ENCODE peak calls at places on chromosomes 5 and 9, in five cellular contexts. One of them, this sample, is unnamed. For H3K4me1, the result is how much of the 10 kb centered on the place peaks cover.

GRCh38 chr5:68652507-68652906 is 437.0 kb downstream of the PIK3R1 start:
- DNase-seq in IMR-90: no peak
- DNase-seq in cardiac muscle cell: no peak
- DNase-seq in heart right ventricle: no peak
- DNase-seq in GM12878: no peak
- DNase-seq in this sample: no peak

GRCh38 chr9:128160603-128160987 is 530 bp downstream of the BBLN start:
- DNase-seq in heart right ventricle: no peak
- DNase-seq in GM12878: no peak
- DNase-seq in IMR-90: peak
- DNase-seq in cardiac muscle cell: no peak
- DNase-seq in this sample: no peak

GRCh38 chr5:141908796-141909195 is 14.9 kb upstream of the DELE1 start:
- DNase-seq in GM12878: no peak
- DNase-seq in cardiac muscle cell: no peak
- DNase-seq in heart right ventricle: no peak
- DNase-seq in IMR-90: peak
- DNase-seq in this sample: no peak

GRCh38 chr5:75324791-75325190 is 12.2 kb upstream of the HMGCR start:
- DNase-seq in GM12878: no peak
- DNase-seq in cardiac muscle cell: no peak
- DNase-seq in IMR-90: no peak
- DNase-seq in heart right ventricle: no peak
- DNase-seq in this sample: no peak

GRCh38 chr5:101364469-101364868 is 461.4 kb upstream of the ST8SIA4 start:
- DNase-seq in heart right ventricle: no peak
- DNase-seq in GM12878: no peak
- DNase-seq in cardiac muscle cell: no peak
- DNase-seq in IMR-90: no peak
- DNase-seq in this sample: no peak

GRCh38 chr9:134650431-134651190 is 9.0 kb downstream of the COL5A1 start:
- DNase-seq in IMR-90: no peak
- DNase-seq in heart right ventricle: no peak
- DNase-seq in GM12878: no peak
- DNase-seq in cardiac muscle cell: no peak
- DNase-seq in this sample: peak

GRCh38 chr9:22211588-22212360 is 202.7 kb upstream of the CDKN2B start:
- DNase-seq in heart right ventricle: no peak
- DNase-seq in IMR-90: peak
- DNase-seq in cardiac muscle cell: no peak
- DNase-seq in GM12878: no peak
- DNase-seq in this sample: no peak

GRCh38 chr9:935348-935965 is 41.0 kb upstream of the DMRT3 start:
- DNase-seq in cardiac muscle cell: peak
- DNase-seq in heart right ventricle: no peak
- DNase-seq in GM12878: no peak
- DNase-seq in IMR-90: peak
- DNase-seq in this sample: no peak

GRCh38 chr5:181205402-181205734 is 372 bp upstream of the TRIM7 start:
- DNase-seq in cardiac muscle cell: peak
- DNase-seq in heart right ventricle: no peak
- DNase-seq in IMR-90: no peak
- DNase-seq in GM12878: no peak
- DNase-seq in this sample: no peak

GRCh38 chr5:78778538-78778937 is 130.0 kb upstream of the LHFPL2 start:
- DNase-seq in GM12878: no peak
- DNase-seq in heart right ventricle: no peak
- DNase-seq in cardiac muscle cell: no peak
- DNase-seq in IMR-90: peak
- DNase-seq in this sample: no peak

GRCh38 chr9:18636781-18637180 is 162.8 kb downstream of the ADAMTSL1 start:
- DNase-seq in GM12878: no peak
- DNase-seq in IMR-90: no peak
- DNase-seq in cardiac muscle cell: no peak
- DNase-seq in heart right ventricle: no peak
- DNase-seq in this sample: no peak

GRCh38 chr9:18632624-18633407 is 158.9 kb downstream of the ADAMTSL1 start:
- DNase-seq in cardiac muscle cell: no peak
- DNase-seq in GM12878: no peak
- DNase-seq in heart right ventricle: peak
- DNase-seq in IMR-90: peak
- DNase-seq in this sample: no peak

GRCh38 chr9:18638448-18639249 is 164.7 kb downstream of the ADAMTSL1 start:
- DNase-seq in GM12878: no peak
- DNase-seq in cardiac muscle cell: no peak
- DNase-seq in heart right ventricle: no peak
- DNase-seq in IMR-90: peak
- DNase-seq in this sample: no peak
- H3K27ac ChIP-seq in GM12878: no peak
- H3K27ac ChIP-seq in cardiac muscle cell: no peak
- H3K27ac ChIP-seq in heart right ventricle: no peak
- H3K27ac ChIP-seq in IMR-90: peak
- H3K27ac ChIP-seq in this sample: no peak

DNA sequence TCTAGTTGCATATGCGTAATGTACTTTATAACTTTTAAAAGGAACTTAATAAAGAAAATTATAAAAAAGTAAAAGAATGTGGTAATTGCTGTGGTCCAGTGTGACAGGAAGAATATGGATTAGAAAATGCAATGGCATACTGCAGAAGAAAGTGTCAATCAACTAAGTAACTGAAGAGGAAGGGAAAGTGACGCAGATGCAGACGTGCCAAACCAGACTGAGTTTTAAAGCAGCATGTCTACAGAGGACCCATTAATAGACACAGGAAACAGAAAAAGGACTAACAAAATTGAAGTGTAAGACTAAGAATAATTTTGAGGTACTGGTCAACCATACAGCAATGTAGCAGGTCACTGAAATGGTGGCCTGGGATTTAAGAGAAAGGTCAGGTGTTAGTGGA is 73.3 kb downstream of the DPYSL3 start:
- DNase-seq in IMR-90: no peak
- DNase-seq in GM12878: no peak
- DNase-seq in cardiac muscle cell: no peak
- DNase-seq in heart right ventricle: no peak
- DNase-seq in this sample: no peak
- H3K4me1 ChIP-seq in IMR-90: under half
- H3K4me1 ChIP-seq in GM12878: under half
- H3K4me1 ChIP-seq in cardiac muscle cell: half or more
- H3K4me1 ChIP-seq in heart right ventricle: half or more
- H3K4me1 ChIP-seq in this sample: under half

DNA sequence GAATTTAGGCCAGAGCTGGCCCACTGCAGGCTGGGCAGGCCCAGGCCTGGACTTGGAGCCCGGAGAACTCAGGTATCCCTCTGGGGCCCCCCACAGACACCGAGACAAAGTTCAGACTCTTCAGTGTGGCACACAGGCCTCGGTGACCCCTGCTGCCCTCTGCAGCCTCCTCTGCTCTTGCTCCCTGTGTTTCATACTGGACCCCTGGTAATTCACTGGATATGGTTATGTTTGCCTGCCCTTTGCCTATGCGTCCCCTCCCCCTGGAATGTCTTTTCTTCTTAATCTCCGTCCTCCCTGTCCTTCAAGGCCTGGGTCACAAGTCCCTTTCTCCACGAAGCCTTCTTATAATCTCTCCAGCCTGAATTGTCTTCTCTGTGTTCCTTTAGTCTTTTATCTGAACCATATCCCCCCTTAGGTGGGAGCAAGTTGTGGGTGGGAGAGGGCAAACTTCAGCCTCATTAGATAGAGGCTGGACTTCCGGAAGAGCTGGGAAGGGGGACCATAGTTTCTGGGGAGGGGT is 30.1 kb downstream of the GSN start:
- DNase-seq in heart right ventricle: no peak
- DNase-seq in GM12878: no peak
- DNase-seq in IMR-90: no peak
- DNase-seq in cardiac muscle cell: no peak
- DNase-seq in this sample: no peak
- H3K27ac ChIP-seq in heart right ventricle: peak
- H3K27ac ChIP-seq in GM12878: no peak
- H3K27ac ChIP-seq in IMR-90: no peak
- H3K27ac ChIP-seq in cardiac muscle cell: peak
- H3K27ac ChIP-seq in this sample: peak

DNA sequence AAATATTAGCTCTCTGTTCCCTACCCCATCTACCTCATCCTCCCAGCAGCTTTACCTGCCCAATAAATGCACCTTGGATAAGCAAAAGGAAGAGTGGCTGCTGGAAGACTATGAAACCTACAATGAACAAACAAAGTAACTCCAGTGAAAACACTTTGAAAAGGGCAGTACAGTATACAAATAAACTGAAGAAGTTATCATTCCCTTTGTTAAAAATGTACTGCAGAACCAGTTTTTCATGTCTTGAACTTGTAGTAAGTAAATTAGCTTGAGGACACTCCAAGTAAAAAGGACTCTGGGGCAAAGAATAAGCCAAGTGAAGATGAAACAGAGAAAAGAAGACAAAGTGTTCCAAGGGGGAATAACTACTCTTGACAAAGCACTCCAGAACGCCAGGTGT is 457.1 kb downstream of the DTWD2 start:
- DNase-seq in heart right ventricle: no peak
- DNase-seq in cardiac muscle cell: no peak
- DNase-seq in IMR-90: no peak
- DNase-seq in GM12878: no peak
- DNase-seq in this sample: no peak
- H3K4me1 ChIP-seq in heart right ventricle: under half
- H3K4me1 ChIP-seq in cardiac muscle cell: under half
- H3K4me1 ChIP-seq in IMR-90: under half
- H3K4me1 ChIP-seq in GM12878: under half
- H3K4me1 ChIP-seq in this sample: under half

GRCh38 chr9:76897804-76898525 is 7.9 kb downstream of the PRUNE2 start:
- DNase-seq in GM12878: no peak
- DNase-seq in IMR-90: no peak
- DNase-seq in heart right ventricle: no peak
- DNase-seq in cardiac muscle cell: no peak
- DNase-seq in this sample: no peak
- H3K27ac ChIP-seq in GM12878: no peak
- H3K27ac ChIP-seq in IMR-90: no peak
- H3K27ac ChIP-seq in heart right ventricle: no peak
- H3K27ac ChIP-seq in cardiac muscle cell: no peak
- H3K27ac ChIP-seq in this sample: no peak

DNA sequence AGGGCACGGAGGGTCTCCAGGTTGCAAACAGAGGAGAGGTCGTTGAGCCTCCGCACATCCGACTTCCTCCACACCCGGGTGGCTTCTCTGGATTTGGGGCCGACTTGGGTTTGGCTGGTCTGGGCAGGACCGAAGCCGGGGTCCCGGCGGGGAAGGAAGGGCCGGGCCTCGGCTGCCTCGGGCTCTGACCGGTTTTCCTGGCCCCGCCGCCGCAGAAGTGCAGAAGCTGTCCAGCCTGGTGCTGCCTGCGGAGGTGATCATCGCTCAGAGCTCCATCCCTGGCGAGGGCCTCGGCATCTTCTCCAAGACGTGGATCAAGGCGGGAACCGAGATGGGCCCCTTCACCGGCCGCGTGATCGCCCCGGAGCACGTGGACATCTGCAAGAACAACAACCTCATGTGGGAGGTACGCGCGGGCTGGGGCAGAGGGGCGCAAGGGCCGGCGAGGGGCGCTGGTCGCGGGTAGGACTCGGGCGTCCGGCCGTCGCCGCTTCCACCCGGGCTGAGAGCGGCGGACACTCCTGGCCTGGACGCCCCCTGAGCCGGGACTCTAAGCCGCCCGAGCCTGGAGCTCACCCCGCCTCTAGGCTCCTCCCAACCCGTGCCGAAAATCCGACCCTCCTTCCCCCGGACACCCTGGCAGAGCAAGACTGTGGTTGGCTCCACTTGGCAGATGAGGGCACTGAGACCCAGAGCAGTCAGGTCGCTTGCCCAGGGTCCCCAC is 2.2 kb downstream of the PRDM12 start:
- DNase-seq in GM12878: no peak
- DNase-seq in heart right ventricle: no peak
- DNase-seq in cardiac muscle cell: no peak
- DNase-seq in IMR-90: no peak
- DNase-seq in this sample: no peak
- H3K4me1 ChIP-seq in GM12878: under half
- H3K4me1 ChIP-seq in heart right ventricle: under half
- H3K4me1 ChIP-seq in cardiac muscle cell: under half
- H3K4me1 ChIP-seq in IMR-90: under half
- H3K4me1 ChIP-seq in this sample: under half

GRCh38 chr5:76371955-76372319 is 31.1 kb upstream of the IQGAP2 start:
- DNase-seq in heart right ventricle: no peak
- DNase-seq in cardiac muscle cell: no peak
- DNase-seq in IMR-90: peak
- DNase-seq in GM12878: no peak
- DNase-seq in this sample: no peak
- H3K27ac ChIP-seq in heart right ventricle: no peak
- H3K27ac ChIP-seq in cardiac muscle cell: no peak
- H3K27ac ChIP-seq in IMR-90: peak
- H3K27ac ChIP-seq in GM12878: no peak
- H3K27ac ChIP-seq in this sample: no peak

DNA sequence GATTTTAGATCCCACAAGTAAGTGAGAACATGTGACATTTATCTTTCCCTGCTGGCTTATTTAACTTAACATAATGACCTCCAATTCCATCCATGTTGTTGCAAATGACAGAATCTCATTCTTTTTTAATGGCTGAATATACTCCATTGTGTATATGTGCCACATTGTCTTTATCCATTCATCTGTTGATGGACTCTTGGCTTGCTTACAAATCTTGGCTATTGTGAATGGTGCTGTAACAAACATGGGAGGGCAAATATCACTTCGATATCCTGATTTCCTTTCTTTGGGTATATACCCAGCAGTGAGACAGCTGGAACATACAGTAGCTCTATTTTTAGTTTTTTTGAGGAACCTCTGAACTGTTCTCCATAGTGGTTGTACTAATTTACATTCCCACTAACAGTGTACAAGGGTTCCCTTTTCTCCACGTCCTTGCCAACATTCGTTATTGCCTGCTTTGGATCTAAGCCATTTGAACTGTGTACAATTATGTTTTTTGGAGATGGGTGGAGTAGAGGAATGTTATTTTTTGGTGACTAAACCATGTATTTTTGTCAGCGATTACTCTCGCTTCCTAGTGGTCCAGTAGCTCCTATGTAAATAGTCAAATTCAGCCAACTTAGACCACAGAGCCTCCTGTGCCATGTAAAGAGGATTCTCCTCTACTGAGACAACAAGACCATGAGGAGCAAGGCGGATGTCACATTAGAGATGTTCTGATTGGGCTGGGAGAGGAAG is 60.6 kb downstream of the TNFSF15 start:
- DNase-seq in IMR-90: no peak
- DNase-seq in cardiac muscle cell: no peak
- DNase-seq in GM12878: no peak
- DNase-seq in heart right ventricle: no peak
- DNase-seq in this sample: no peak
- H3K4me1 ChIP-seq in IMR-90: under half
- H3K4me1 ChIP-seq in cardiac muscle cell: under half
- H3K4me1 ChIP-seq in GM12878: under half
- H3K4me1 ChIP-seq in heart right ventricle: under half
- H3K4me1 ChIP-seq in this sample: under half

DNA sequence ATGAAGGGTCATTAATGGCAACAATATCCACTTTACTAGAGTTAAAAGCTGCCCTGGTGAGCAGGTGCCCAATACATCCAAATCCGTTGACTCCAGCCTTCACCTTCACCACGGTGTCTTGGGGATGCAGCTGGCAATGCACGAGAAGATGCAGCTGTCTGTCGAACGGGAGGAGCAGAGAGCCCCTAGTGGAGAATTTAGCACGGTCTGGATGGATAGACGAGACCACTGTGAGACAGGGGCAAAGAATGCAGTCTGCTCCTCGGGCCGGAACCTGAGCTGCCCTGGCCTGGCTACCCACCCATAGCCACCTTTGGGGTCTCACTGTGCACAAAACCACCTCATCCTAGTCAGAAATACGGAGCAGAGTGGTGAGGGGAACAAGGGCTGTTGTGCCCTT is 35.1 kb downstream of the ADRA1B start:
- DNase-seq in GM12878: no peak
- DNase-seq in IMR-90: peak
- DNase-seq in heart right ventricle: no peak
- DNase-seq in cardiac muscle cell: no peak
- DNase-seq in this sample: no peak
- H3K27ac ChIP-seq in GM12878: no peak
- H3K27ac ChIP-seq in IMR-90: no peak
- H3K27ac ChIP-seq in heart right ventricle: no peak
- H3K27ac ChIP-seq in cardiac muscle cell: no peak
- H3K27ac ChIP-seq in this sample: no peak

This sample was measured in left lung.